ENCODE peak calls at places on chromosomes 6 and 20, in four cellular contexts. E, V, I and M are unnamed samples.

GRCh38 chr20:675453-676314 is at the start of gene SCRT2:
- DNase-seq in E (peak; percentile 53), V (peak; percentile 38), I (peak; percentile 79), M (peak; percentile 85)

GRCh38 chr20:51729771-51730170 is 38.4 kb downstream of the ATP9A start:
- DNase-seq in E (no peak), V (no peak), I (no peak), M (no peak)

GRCh38 chr6:29516108-29516507 is 28.4 kb upstream of the MAS1L start:
- DNase-seq in E (peak; percentile 75), V (no peak), I (no peak), M (no peak)

GRCh38 chr6:82084324-82084920 is 163.1 kb downstream of the IBTK start:
- DNase-seq in E (no peak), V (no peak), I (no peak), M (no peak)

GRCh38 chr6:126824226-126824625 is 294.2 kb upstream of the RSPO3 start:
- DNase-seq in E (no peak), V (no peak), I (no peak), M (no peak)

GRCh38 chr6:5146396-5146795 is 61.3 kb downstream of the PPP1R3G start:
- DNase-seq in E (no peak), V (no peak), I (no peak), M (no peak)

GRCh38 chr6:158926429-158926828 is 73.6 kb downstream of the RSPH3 start:
- DNase-seq in E (peak; percentile 85), V (no peak), I (no peak), M (no peak)

GRCh38 chr20:33663161-33664084 is 1.3 kb downstream of the C20orf144 start:
- DNase-seq in E (peak; percentile 67), V (peak; percentile 70), I (peak; percentile 69), M (peak; percentile 71)

GRCh38 chr20:18853946-18854646 is 40.5 kb downstream of the SCP2D1 start:
- DNase-seq in E (peak; percentile 5), V (no peak), I (no peak), M (no peak)

GRCh38 chr20:21099653-21100589 is 6.2 kb downstream of the LINC00237 start:
- DNase-seq in E (peak; percentile 17), V (peak; percentile 68), I (no peak), M (no peak)

GRCh38 chr6:39432311-39433025 is 110.0 kb upstream of the KCNK16 start:
- DNase-seq in E (no peak), V (no peak), I (no peak), M (no peak)

GRCh38 chr6:85923013-85923430 is 280.3 kb upstream of the SYNCRIP start:
- DNase-seq in E (peak; percentile 76), V (peak; percentile 8), I (no peak), M (peak; percentile 14)

GRCh38 chr6:16136536-16137450 is 7.9 kb downstream of the MYLIP start:
- DNase-seq in E (peak; percentile 77), V (no peak), I (no peak), M (no peak)

GRCh38 chr6:164690241-164690640 is 619.2 kb downstream of the C6orf118 start:
- DNase-seq in E (no peak), V (no peak), I (no peak), M (no peak)

GRCh38 chr6:89311530-89311852 is 3.6 kb downstream of the GABRR2 start:
- DNase-seq in E (no peak), V (no peak), I (no peak), M (no peak)

GRCh38 chr20:61753196-61753942 is 312.3 kb downstream of the TAF4 start:
- DNase-seq in E (peak; percentile 55), V (no peak), I (peak; percentile 5), M (no peak)

GRCh38 chr6:142763205-142763604 is 181.8 kb downstream of the HIVEP2 start:
- DNase-seq in E (peak; percentile 65), V (no peak), I (no peak), M (no peak)

GRCh38 chr6:32475392-32476206 is 35.9 kb downstream of the HLA-DRA start:
- DNase-seq in E (no peak), V (no peak), I (no peak), M (no peak)

GRCh38 chr6:53424976-53425718 is 76.4 kb upstream of the ELOVL5 start:
- DNase-seq in E (no peak), V (no peak), I (no peak), M (no peak)

GRCh38 chr20:41654884-41655283 is 36.7 kb upstream of the CHD6 start:
- DNase-seq in E (peak; percentile 18), V (no peak), I (no peak), M (peak; percentile 39)

GRCh38 chr6:37974943-37975342 is 155.4 kb downstream of the ZFAND3 start:
- DNase-seq in E (no peak), V (no peak), I (no peak), M (no peak)

GRCh38 chr20:43415661-43416430 is 41.9 kb upstream of the SRSF6 start:
- DNase-seq in E (no peak), V (no peak), I (no peak), M (no peak)

GRCh38 chr6:29676981-29677601 is 3.9 kb downstream of the ZFP57 start:
- DNase-seq in E (peak; percentile 64), V (no peak), I (no peak), M (no peak)

GRCh38 chr6:47109281-47109680 is 67.1 kb upstream of the ADGRF1 start:
- DNase-seq in E (peak; percentile 28), V (no peak), I (no peak), M (no peak)

GRCh38 chr20:15528386-15529111 is 1044.7 kb downstream of the KIF16B start:
- DNase-seq in E (no peak), V (no peak), I (no peak), M (no peak)

GRCh38 chr6:150527100-150527499 is 72.6 kb upstream of the PLEKHG1 start:
- DNase-seq in E (no peak), V (no peak), I (no peak), M (no peak)

GRCh38 chr6:76814496-76815458 is 648.5 kb downstream of the HTR1B start:
- DNase-seq in E (peak; percentile 37), V (no peak), I (no peak), M (no peak)

GRCh38 chr6:147936703-147937102 is 405.9 kb upstream of the SASH1 start:
- DNase-seq in E (no peak), V (no peak), I (no peak), M (no peak)

GRCh38 chr20:20173269-20173668 is 120.9 kb downstream of the CFAP61 start:
- DNase-seq in E (no peak), V (no peak), I (no peak), M (no peak)

DNA sequence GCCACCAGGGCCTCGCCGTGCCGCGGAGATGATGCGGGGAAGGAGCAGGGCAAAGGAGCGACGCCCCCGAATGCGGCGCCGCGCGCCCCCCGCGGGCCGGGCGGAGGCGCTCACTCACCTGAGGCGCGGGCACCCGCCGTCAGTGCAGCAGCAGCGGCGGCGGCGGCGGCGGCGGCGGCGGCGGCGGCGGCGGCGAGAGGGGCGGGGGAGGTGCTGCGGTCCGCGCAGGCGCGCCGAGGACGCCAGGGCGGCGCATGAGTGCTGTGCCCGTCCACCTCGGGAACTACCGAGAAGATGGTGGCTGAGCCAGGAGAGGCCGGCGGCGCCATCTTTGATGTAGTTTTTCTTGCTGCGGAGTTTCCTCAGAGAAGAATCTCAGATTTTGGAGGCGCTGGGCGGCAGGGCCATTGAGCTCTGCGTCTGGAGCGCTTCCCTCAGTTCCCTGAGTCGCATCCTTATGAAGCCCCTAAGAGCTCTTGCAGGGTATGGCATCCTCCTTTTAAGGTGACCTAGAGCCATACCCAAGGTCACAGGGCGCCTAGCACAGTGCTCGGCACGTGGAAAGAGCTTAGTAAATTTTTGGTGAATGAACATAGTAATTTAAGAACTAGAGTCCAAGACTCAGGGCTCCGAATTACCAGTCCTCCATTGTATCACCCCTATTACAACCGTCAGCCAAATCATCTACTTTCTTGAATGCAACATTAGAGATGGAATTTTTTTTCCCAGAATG is at the start of gene NDRG3:
- DNase-seq in E (peak; percentile 92), V (peak; percentile 70), I (peak; percentile 93), M (peak; percentile 82)
- TF ChIP-seq CTCF in E (no peak), V (no peak), I (no peak), M (peak; percentile 31)

DNA sequence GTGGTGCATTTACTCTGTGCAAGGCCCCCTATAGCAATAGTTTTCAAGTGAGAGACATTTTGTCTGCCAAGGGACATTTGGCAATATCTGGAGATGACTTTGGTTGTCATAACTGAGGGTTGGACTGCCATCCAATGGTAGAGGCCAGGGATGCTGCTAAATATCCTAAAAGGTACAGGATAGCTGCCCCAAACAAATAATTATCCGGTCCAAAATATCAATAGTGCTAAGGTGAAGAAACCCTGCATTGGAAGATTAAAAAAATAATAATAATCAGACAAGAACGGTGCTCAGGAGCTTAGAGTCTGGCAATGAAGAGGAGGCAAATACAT is 11.3 kb upstream of the FILIP1 start:
- DNase-seq in E (peak; percentile 62), V (no peak), I (no peak), M (no peak)
- TF ChIP-seq CTCF in E (peak; percentile 35), V (no peak), I (no peak), M (no peak)

DNA sequence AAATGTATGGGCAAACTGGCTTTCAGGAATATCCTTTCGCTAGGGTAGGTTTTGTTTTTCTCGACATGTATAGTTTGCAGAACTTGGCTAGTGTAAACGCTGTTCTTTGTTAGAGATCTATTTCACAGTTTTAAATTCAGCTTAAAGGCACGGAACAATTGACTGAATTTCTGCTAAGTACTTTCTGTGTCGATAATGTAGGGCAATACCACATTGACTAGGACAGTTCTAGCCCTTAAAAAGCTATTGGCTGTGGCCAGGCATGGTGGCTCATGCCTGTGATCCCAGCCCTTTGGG is 92.8 kb downstream of the CEP57L1 start:
- DNase-seq in E (no peak), V (no peak), I (no peak), M (no peak)
- TF ChIP-seq CTCF in E (no peak), V (no peak), I (no peak), M (no peak)

GRCh38 chr6:10163159-10163962 is 251.5 kb downstream of the TFAP2A start:
- DNase-seq in E (no peak), V (no peak), I (peak; percentile 74), M (no peak)
- TF ChIP-seq CTCF in E (no peak), V (no peak), I (no peak), M (no peak)

GRCh38 chr6:166770216-166771116 is 143.4 kb upstream of the RPS6KA2 start:
- DNase-seq in E (no peak), V (no peak), I (no peak), M (no peak)
- TF ChIP-seq CTCF in E (peak; percentile 25), V (no peak), I (no peak), M (peak; percentile 35)